ENCODE peak calls at places on chromosome 17, in ten cellular contexts. M is Calu3, Z is anterior cingulate cortex, K is epithelial cell of esophagus, U is endodermal cell, E is lung, Y is CMK, V is lower leg skin, C is transverse colon, H is esophagus squamous epithelium. P is an unnamed sample.

GRCh38 chr17:72075995-72076677 is 44.7 kb upstream of the SOX9 start:
- DNase-seq in M (no peak), Z (no peak), K (no peak), U (peak), E (no peak), Y (no peak), V (no peak), C (no peak), H (no peak), P (no peak)

GRCh38 chr17:42667088-42667951 is 8.2 kb downstream of the TUBG2 start:
- DNase-seq in M (peak), Z (no peak), K (peak), U (peak), E (peak), Y (no peak), V (no peak), C (peak), H (no peak), P (peak)

GRCh38 chr17:6000426-6000825 is 69.8 kb upstream of the WSCD1 start:
- DNase-seq in M (no peak), Z (no peak), K (no peak), U (no peak), E (no peak), Y (no peak), V (no peak), C (no peak), H (no peak), P (no peak)

GRCh38 chr17:38881600-38882191 is 11.8 kb downstream of the LASP1 start:
- DNase-seq in M (peak), Z (no peak), K (no peak), U (peak), E (peak), Y (no peak), V (peak), C (peak), H (no peak), P (peak)

GRCh38 chr17:66545918-66546317 is 243.5 kb downstream of the PRKCA start:
- DNase-seq in M (no peak), Z (no peak), K (no peak), U (no peak), E (no peak), Y (no peak), V (no peak), C (no peak), H (no peak), P (no peak)

GRCh38 chr17:81961087-81961514 is at the start of gene NOTUM:
- DNase-seq in M (no peak), Z (no peak), K (no peak), U (peak), E (no peak), Y (no peak), V (no peak), C (no peak), H (no peak), P (peak)

GRCh38 chr17:50044483-50044882 is 11.4 kb upstream of the ITGA3 start:
- DNase-seq in M (no peak), Z (no peak), K (no peak), U (no peak), E (no peak), Y (no peak), V (no peak), C (no peak), H (no peak), P (peak)

GRCh38 chr17:16455997-16456769 is 35.8 kb downstream of the LRRC75A start:
- DNase-seq in M (no peak), Z (no peak), K (no peak), U (no peak), E (no peak), Y (no peak), V (no peak), C (no peak), H (no peak), P (no peak)

GRCh38 chr17:41777579-41778188 is 8.8 kb downstream of the JUP start:
- DNase-seq in M (peak), Z (no peak), K (peak), U (no peak), E (peak), Y (no peak), V (no peak), C (peak), H (no peak), P (peak)

GRCh38 chr17:82876149-82876548 is 36.3 kb upstream of the ZNF750 start:
- DNase-seq in M (no peak), Z (no peak), K (peak), U (no peak), E (no peak), Y (no peak), V (peak), C (no peak), H (no peak), P (peak)

GRCh38 chr17:67246648-67247415 is 1.8 kb upstream of the HELZ start:
- DNase-seq in M (peak), Z (no peak), K (peak), U (peak), E (peak), Y (no peak), V (peak), C (peak), H (no peak), P (peak)

GRCh38 chr17:42814633-42815399 is 9.3 kb downstream of the BECN1 start:
- DNase-seq in M (no peak), Z (no peak), K (peak), U (no peak), E (no peak), Y (no peak), V (no peak), C (no peak), H (no peak), P (no peak)

GRCh38 chr17:53630638-53631037 is 192.1 kb upstream of the KIF2B start:
- DNase-seq in M (no peak), Z (no peak), K (no peak), U (no peak), E (no peak), Y (no peak), V (no peak), C (no peak), H (no peak), P (no peak)

GRCh38 chr17:81388612-81389367 is 6.5 kb upstream of the BAHCC1 start:
- DNase-seq in M (no peak), Z (peak), K (no peak), U (peak), E (no peak), Y (no peak), V (no peak), C (no peak), H (no peak), P (peak)

GRCh38 chr17:15377608-15378007 is 36.2 kb upstream of the TEKT3 start:
- DNase-seq in M (peak), Z (no peak), K (no peak), U (peak), E (no peak), Y (no peak), V (no peak), C (no peak), H (no peak), P (no peak)

GRCh38 chr17:31586946-31587345 is 195.5 kb downstream of the RAB11FIP4 start:
- DNase-seq in M (no peak), Z (no peak), K (no peak), U (no peak), E (no peak), Y (no peak), V (no peak), C (no peak), H (no peak), P (no peak)

GRCh38 chr17:21213491-21214014 is 408 bp downstream of the TMEM11 start:
- DNase-seq in M (peak), Z (no peak), K (peak), U (no peak), E (peak), Y (peak), V (no peak), C (peak), H (no peak), P (peak)

GRCh38 chr17:17856386-17856785 is 19.6 kb upstream of the SREBF1 start:
- DNase-seq in M (no peak), Z (no peak), K (no peak), U (peak), E (no peak), Y (no peak), V (no peak), C (no peak), H (no peak), P (no peak)

GRCh38 chr17:14672830-14673229 is 371.9 kb downstream of the HS3ST3B1 start:
- DNase-seq in M (peak), Z (no peak), K (peak), U (peak), E (peak), Y (no peak), V (no peak), C (no peak), H (no peak), P (no peak)

GRCh38 chr17:29722411-29723198 is 99.9 kb upstream of the CORO6 start:
- DNase-seq in M (no peak), Z (no peak), K (peak), U (no peak), E (peak), Y (no peak), V (peak), C (peak), H (no peak), P (no peak)

GRCh38 chr17:12566281-12567002 is 99.2 kb upstream of the MYOCD start:
- DNase-seq in M (no peak), Z (no peak), K (no peak), U (peak), E (no peak), Y (no peak), V (no peak), C (no peak), H (no peak), P (no peak)

GRCh38 chr17:36849871-36850348 is 87.4 kb upstream of the LHX1 start:
- DNase-seq in M (peak), Z (no peak), K (peak), U (peak), E (no peak), Y (no peak), V (no peak), C (no peak), H (no peak), P (no peak)

GRCh38 chr17:18966831-18967624 is 15.1 kb downstream of the SLC5A10 start:
- DNase-seq in M (no peak), Z (no peak), K (no peak), U (peak), E (no peak), Y (no peak), V (no peak), C (peak), H (no peak), P (no peak)

GRCh38 chr17:17666111-17666714 is 15.0 kb upstream of the RAI1 start:
- DNase-seq in M (peak), Z (no peak), K (peak), U (no peak), E (no peak), Y (no peak), V (no peak), C (peak), H (no peak), P (peak)

GRCh38 chr17:16129844-16130243 is 85.5 kb downstream of the NCOR1 start:
- DNase-seq in M (no peak), Z (no peak), K (no peak), U (no peak), E (no peak), Y (no peak), V (no peak), C (no peak), H (no peak), P (no peak)

GRCh38 chr17:8237175-8237574 is 10.7 kb downstream of the CTC1 start:
- DNase-seq in M (no peak), Z (no peak), K (no peak), U (no peak), E (no peak), Y (no peak), V (no peak), C (no peak), H (no peak), P (no peak)

GRCh38 chr17:19337712-19338023 is 24.9 kb downstream of the B9D1 start:
- DNase-seq in M (no peak), Z (no peak), K (no peak), U (no peak), E (no peak), Y (no peak), V (no peak), C (no peak), H (no peak), P (no peak)

GRCh38 chr17:20989481-20989880 is 53.3 kb downstream of the USP22 start:
- DNase-seq in M (no peak), Z (no peak), K (no peak), U (no peak), E (no peak), Y (no peak), V (no peak), C (no peak), H (no peak), P (no peak)

GRCh38 chr17:7173687-7174602 is 5.2 kb downstream of the ASGR1 start:
- DNase-seq in M (no peak), Z (peak), K (peak), U (peak), E (peak), Y (peak), V (peak), C (peak), H (no peak), P (peak)